ENCODE peak calls at places on chromosomes 1 and 21, in four cellular contexts. One of them, this sample, is unnamed.

GRCh38 chr21:36695671-36696389 is 3.1 kb upstream of the SIM2 start:
- DNase-seq in aorta: no peak
- DNase-seq in omental fat pad: no peak
- DNase-seq in adrenal gland: no peak
- DNase-seq in this sample: no peak

GRCh38 chr1:243364330-243364729 is 108.5 kb downstream of the SDCCAG8 start:
- DNase-seq in aorta: no peak
- DNase-seq in omental fat pad: no peak
- DNase-seq in adrenal gland: no peak
- DNase-seq in this sample: no peak

GRCh38 chr21:19197950-19198349 is 794.4 kb upstream of the TMPRSS15 start:
- DNase-seq in aorta: no peak
- DNase-seq in omental fat pad: no peak
- DNase-seq in adrenal gland: no peak
- DNase-seq in this sample: no peak

GRCh38 chr1:231778009-231778719 is 151.6 kb downstream of the DISC1 start:
- DNase-seq in aorta: peak
- DNase-seq in omental fat pad: no peak
- DNase-seq in adrenal gland: peak
- DNase-seq in this sample: no peak

GRCh38 chr1:224430511-224431113 is 4.0 kb downstream of the WDR26 start:
- DNase-seq in aorta: no peak
- DNase-seq in omental fat pad: no peak
- DNase-seq in adrenal gland: no peak
- DNase-seq in this sample: no peak

GRCh38 chr1:61101461-61102440 is 19.4 kb downstream of the NFIA start:
- DNase-seq in aorta: no peak
- DNase-seq in omental fat pad: no peak
- DNase-seq in adrenal gland: no peak
- DNase-seq in this sample: no peak

GRCh38 chr1:167016090-167016750 is 27.1 kb downstream of the MAEL start:
- DNase-seq in aorta: no peak
- DNase-seq in omental fat pad: no peak
- DNase-seq in adrenal gland: no peak
- DNase-seq in this sample: no peak

GRCh38 chr1:41799723-41800122 is 119.0 kb downstream of the HIVEP3 start:
- DNase-seq in aorta: no peak
- DNase-seq in omental fat pad: no peak
- DNase-seq in adrenal gland: no peak
- DNase-seq in this sample: no peak

GRCh38 chr1:151399890-151400235 is 490 bp downstream of the PSMB4 start:
- DNase-seq in aorta: no peak
- DNase-seq in omental fat pad: no peak
- DNase-seq in adrenal gland: peak
- DNase-seq in this sample: no peak

GRCh38 chr21:42346441-42346840 is 4.4 kb downstream of the TFF2 start:
- DNase-seq in aorta: no peak
- DNase-seq in omental fat pad: no peak
- DNase-seq in adrenal gland: no peak
- DNase-seq in this sample: no peak

GRCh38 chr1:219876798-219877209 is 51.6 kb downstream of the SLC30A10 start:
- DNase-seq in aorta: no peak
- DNase-seq in omental fat pad: no peak
- DNase-seq in adrenal gland: no peak
- DNase-seq in this sample: no peak

GRCh38 chr1:152053375-152053774 is 16.6 kb upstream of the S100A11 start:
- DNase-seq in aorta: no peak
- DNase-seq in omental fat pad: no peak
- DNase-seq in adrenal gland: no peak
- DNase-seq in this sample: no peak

GRCh38 chr21:16418663-16419062 is 688.9 kb downstream of the USP25 start:
- DNase-seq in aorta: no peak
- DNase-seq in omental fat pad: no peak
- DNase-seq in adrenal gland: no peak
- DNase-seq in this sample: no peak

GRCh38 chr1:1211541-1212511 is 2.1 kb downstream of the TNFRSF4 start:
- DNase-seq in aorta: peak
- DNase-seq in omental fat pad: no peak
- DNase-seq in adrenal gland: no peak
- DNase-seq in this sample: no peak

This sample was measured in cardiac septum.